ENCODE peak calls at places on chromosomes 12 and 14, in four cellular contexts. G is hippocampal formation, I is coronary artery, D is COR-L47. Y is an unnamed sample.

GRCh38 chr12:61993734-61994345 is 266.4 kb upstream of the USP15 start:
- DNase-seq in D (peak; percentile 30), I (no peak), G (no peak), Y (no peak)

GRCh38 chr14:25843761-25844470 is 753.9 kb downstream of the NOVA1 start:
- DNase-seq in I (no peak), G (no peak), D (no peak), Y (no peak)

GRCh38 chr14:77980475-77981321 is 180.8 kb downstream of the ADCK1 start:
- DNase-seq in G (peak; percentile 27), I (no peak), D (no peak), Y (no peak)

GRCh38 chr14:105161314-105161713 is 7.3 kb downstream of the JAG2 start:
- DNase-seq in I (no peak), D (peak; percentile 92), G (no peak), Y (no peak)

GRCh38 chr12:12017135-12017581 is 53.6 kb upstream of the BCL2L14 start:
- DNase-seq in G (no peak), D (no peak), I (no peak), Y (no peak)

GRCh38 chr14:105879867-105880561 is 353.6 kb downstream of the TMEM121 start:
- DNase-seq in G (no peak), D (peak; percentile 67), I (peak; percentile 69), Y (no peak)

GRCh38 chr14:22871962-22872832 is 657 bp downstream of the LRP10 start:
- DNase-seq in G (peak; percentile 67), D (peak; percentile 65), I (peak; percentile 92), Y (peak; percentile 61)

GRCh38 chr14:102162488-102162887 is 22.8 kb downstream of the WDR20 start:
- DNase-seq in I (no peak), D (no peak), G (no peak), Y (no peak)

GRCh38 chr12:3604750-3605638 is 114.0 kb downstream of the PRMT8 start:
- DNase-seq in D (peak; percentile 77), G (peak; percentile 17), I (no peak), Y (peak; percentile 75)

GRCh38 chr14:42110167-42110566 is 503.5 kb downstream of the LRFN5 start:
- DNase-seq in I (no peak), D (peak; percentile 4), G (no peak), Y (no peak)

GRCh38 chr12:5556946-5557673 is 125.2 kb downstream of the NTF3 start:
- DNase-seq in G (no peak), D (no peak), I (no peak), Y (no peak)

GRCh38 chr12:121809712-121810116 is 5.9 kb downstream of the SETD1B start:
- DNase-seq in D (no peak), G (no peak), I (no peak), Y (no peak)

GRCh38 chr12:50922820-50923219 is 29.5 kb upstream of the HIGD1C start:
- DNase-seq in D (no peak), I (no peak), G (no peak), Y (no peak)

GRCh38 chr12:920676-921075 is 28.8 kb downstream of the RAD52 start:
- DNase-seq in G (no peak), I (no peak), D (no peak), Y (no peak)

GRCh38 chr14:100734031-100734990 is 7.6 kb downstream of the DLK1 start:
- DNase-seq in D (no peak), G (no peak), I (no peak), Y (no peak)

GRCh38 chr12:123070267-123071081 is 80.4 kb downstream of the PITPNM2 start:
- DNase-seq in G (no peak), D (no peak), I (no peak), Y (no peak)

GRCh38 chr14:83558946-83559345 is 1971.0 kb upstream of the FLRT2 start:
- DNase-seq in D (no peak), G (no peak), I (no peak), Y (no peak)

GRCh38 chr12:65715976-65716375 is 108.3 kb upstream of the HMGA2 start:
- DNase-seq in D (no peak), G (no peak), I (no peak), Y (no peak)

GRCh38 chr14:53331247-53331646 is 178.1 kb upstream of the DDHD1 start:
- DNase-seq in G (no peak), D (no peak), I (no peak), Y (no peak)